ENCODE peak calls at places on chromosome 5, in five cellular contexts. B is HT1080; G is COR-L47; D is sciatic nerve; F is stimulated activated CD8-positive, alpha-beta memory T cell treated with anti-CD3 and anti-CD28 coated beads, Interleukin-4, amount 100 ng/mL, for 1 hour. J is an unnamed sample.
A peak's percentile ranks its signal among the peaks of the same experiment; 100 is the strongest.

GRCh38 chr5:15936505-15937245 is 242.9 kb downstream of the MARCHF11 start:
- DNase-seq in B (no peak), G (no peak), D (no peak), F (no peak), J (no peak)

GRCh38 chr5:17105744-17106450 is 111.5 kb upstream of the BASP1 start:
- DNase-seq in B (peak; percentile 88), G (no peak), D (no peak), F (no peak), J (no peak)

GRCh38 chr5:143275871-143276363 is 127.6 kb downstream of the NR3C1 start:
- DNase-seq in B (no peak), G (no peak), D (no peak), F (no peak), J (no peak)

GRCh38 chr5:62457071-62457470 is 44.5 kb downstream of the IPO11 start:
- DNase-seq in B (peak; percentile 55), G (no peak), D (no peak), F (no peak), J (no peak)

GRCh38 chr5:176788091-176788490 is 22.3 kb upstream of the UNC5A start:
- DNase-seq in B (no peak), G (no peak), D (no peak), F (no peak), J (no peak)

GRCh38 chr5:97528941-97529340 is 345.9 kb upstream of the RIOK2 start:
- DNase-seq in B (peak; percentile 44), G (peak; percentile 45), D (no peak), F (no peak), J (no peak)

GRCh38 chr5:59637878-59638580 is 255.5 kb downstream of the PDE4D start:
- DNase-seq in B (peak; percentile 37), G (no peak), D (no peak), F (no peak), J (no peak)

GRCh38 chr5:119301947-119302346 is 53.9 kb upstream of the TNFAIP8 start:
- DNase-seq in B (no peak), G (no peak), D (no peak), F (no peak), J (no peak)

GRCh38 chr5:174636081-174636480 is 88.3 kb upstream of the MSX2 start:
- DNase-seq in B (no peak), G (no peak), D (no peak), F (no peak), J (no peak)

GRCh38 chr5:96489518-96489917 is 56.5 kb upstream of the PCSK1 start:
- DNase-seq in B (no peak), G (no peak), D (no peak), F (no peak), J (no peak)

GRCh38 chr5:123810911-123811310 is 298.9 kb downstream of the CSNK1G3 start:
- DNase-seq in B (no peak), G (no peak), D (no peak), F (no peak), J (no peak)

GRCh38 chr5:168163966-168164365 is 127.5 kb upstream of the WWC1 start:
- DNase-seq in B (no peak), G (peak; percentile 31), D (no peak), F (no peak), J (no peak)

GRCh38 chr5:173953528-173954090 is 35.4 kb upstream of the C5orf47 start:
- DNase-seq in B (no peak), G (no peak), D (no peak), F (no peak), J (no peak)

GRCh38 chr5:57845025-57845424 is 362.4 kb upstream of the ACTBL2 start:
- DNase-seq in B (no peak), G (no peak), D (no peak), F (no peak), J (no peak)

GRCh38 chr5:142600092-142600491 is 85.8 kb downstream of the FGF1 start:
- DNase-seq in B (no peak), G (no peak), D (no peak), F (no peak), J (no peak)

GRCh38 chr5:126370796-126371718 is 52.2 kb upstream of the GRAMD2B start:
- DNase-seq in B (peak; percentile 62), G (no peak), D (no peak), F (no peak), J (no peak)

GRCh38 chr5:81739283-81739682 is 11.6 kb downstream of the SSBP2 start:
- DNase-seq in B (no peak), G (no peak), D (no peak), F (no peak), J (no peak)

GRCh38 chr5:74595143-74595915 is 45.2 kb downstream of the ENC1 start:
- DNase-seq in B (peak; percentile 78), G (no peak), D (no peak), F (no peak), J (no peak)

GRCh38 chr5:90894866-90895420 is 336.3 kb downstream of the ADGRV1 start:
- DNase-seq in B (no peak), G (no peak), D (no peak), F (no peak), J (no peak)

GRCh38 chr5:133415506-133415905 is 196.8 kb downstream of the FSTL4 start:
- DNase-seq in B (no peak), G (no peak), D (no peak), F (no peak), J (no peak)

GRCh38 chr5:132427285-132428146 is 58.0 kb downstream of the SLC22A5 start:
- DNase-seq in B (no peak), G (peak; percentile 39), D (no peak), F (peak; percentile 27), J (no peak)

GRCh38 chr5:136374003-136374402 is 8.7 kb upstream of the TRPC7 start:
- DNase-seq in B (peak; percentile 36), G (peak; percentile 15), D (no peak), F (no peak), J (no peak)

GRCh38 chr5:167743685-167744084 is 547.8 kb upstream of the WWC1 start:
- DNase-seq in B (peak; percentile 75), G (no peak), D (no peak), F (no peak), J (no peak)

J was measured in esophagus squamous epithelium.